ENCODE peak calls at places on chromosome 15, in six cellular contexts. K, Y, N, G, V and Q are unnamed samples.

GRCh38 chr15:81160312-81161214 is 26.5 kb downstream of the CFAP161 start:
- DNase-seq in K (no peak), N (no peak), Y (no peak), G (no peak), V (no peak), Q (peak)

GRCh38 chr15:63256433-63256884 is 20.9 kb upstream of the APH1B start:
- DNase-seq in K (no peak), V (no peak), N (no peak), G (no peak), Y (no peak), Q (no peak)

GRCh38 chr15:38853608-38854007 is 289.0 kb upstream of the RASGRP1 start:
- DNase-seq in G (peak), K (no peak), Y (no peak), N (peak), V (no peak), Q (no peak)

GRCh38 chr15:37045859-37046318 is 54.5 kb downstream of the MEIS2 start:
- DNase-seq in N (no peak), G (no peak), K (no peak), Y (no peak), V (no peak), Q (no peak)

GRCh38 chr15:62649793-62650420 is 392.6 kb upstream of the TPM1 start:
- DNase-seq in Y (no peak), K (no peak), G (no peak), N (no peak), V (no peak), Q (no peak)

GRCh38 chr15:61780278-61780677 is 280.0 kb downstream of the VPS13C start:
- DNase-seq in Y (no peak), N (no peak), G (no peak), K (no peak), V (no peak), Q (no peak)

GRCh38 chr15:37099321-37100108 is 834 bp downstream of the MEIS2 start:
- DNase-seq in Y (no peak), V (peak), G (no peak), N (no peak), K (no peak), Q (peak)

GRCh38 chr15:33994005-33994615 is 25.8 kb downstream of the CHRM5 start:
- DNase-seq in N (no peak), K (no peak), V (no peak), Y (no peak), G (peak), Q (no peak)

GRCh38 chr15:99909914-99910313 is 176.7 kb upstream of the LYSMD4 start:
- DNase-seq in G (no peak), K (no peak), V (no peak), Y (no peak), N (no peak), Q (no peak)

GRCh38 chr15:78207110-78207458 is 27.3 kb downstream of the ACSBG1 start:
- DNase-seq in G (no peak), K (no peak), N (no peak), V (no peak), Y (no peak), Q (no peak)

GRCh38 chr15:34297059-34297458 is 40.5 kb downstream of the SLC12A6 start:
- DNase-seq in Y (no peak), G (no peak), V (no peak), K (no peak), N (no peak), Q (no peak)

GRCh38 chr15:58369261-58369699 is 62.5 kb upstream of the LIPC start:
- DNase-seq in K (no peak), Y (no peak), V (no peak), N (peak), G (peak), Q (no peak)

GRCh38 chr15:77654975-77655374 is 22.3 kb upstream of the LINGO1 start:
- DNase-seq in Y (peak), V (no peak), N (no peak), G (peak), K (no peak), Q (no peak)

GRCh38 chr15:64619880-64620839 is 155.2 kb downstream of the RBPMS2 start:
- DNase-seq in K (no peak), Y (no peak), G (no peak), N (no peak), V (no peak), Q (no peak)

GRCh38 chr15:59249816-59250215 is 43.2 kb downstream of the LDHAL6B start:
- DNase-seq in K (no peak), G (no peak), V (no peak), N (no peak), Y (no peak), Q (no peak)

GRCh38 chr15:48392356-48392755 is 61.1 kb downstream of the DUT start:
- DNase-seq in V (peak), G (no peak), N (no peak), Y (no peak), K (no peak), Q (no peak)

GRCh38 chr15:25848769-25849430 is 14.2 kb downstream of the ATP10A start:
- DNase-seq in G (no peak), N (no peak), Y (no peak), V (no peak), K (no peak), Q (no peak)

GRCh38 chr15:26662226-26662750 is 110.6 kb downstream of the GABRB3 start:
- DNase-seq in K (no peak), N (no peak), Y (no peak), G (no peak), V (no peak), Q (no peak)

GRCh38 chr15:50140097-50140496 is 21.1 kb upstream of the ATP8B4 start:
- DNase-seq in N (no peak), K (no peak), G (no peak), V (no peak), Y (no peak), Q (no peak)

GRCh38 chr15:42151736-42152135 is 4.7 kb downstream of the PLA2G4F start:
- DNase-seq in K (peak), N (no peak), G (no peak), Y (no peak), V (no peak), Q (no peak)

GRCh38 chr15:35874260-35874905 is 328.4 kb upstream of the DPH6 start:
- DNase-seq in Y (no peak), V (no peak), N (no peak), G (no peak), K (no peak), Q (no peak)

GRCh38 chr15:95295905-95296618 is 1034.4 kb upstream of the NR2F2 start:
- DNase-seq in K (no peak), Y (no peak), G (no peak), N (no peak), V (no peak), Q (no peak)

GRCh38 chr15:60782316-60782715 is 303.4 kb upstream of the ICE2 start:
- DNase-seq in Y (no peak), G (no peak), N (no peak), K (no peak), V (no peak), Q (no peak)

GRCh38 chr15:79832358-79832757 is 64.5 kb downstream of the MTHFS start:
- DNase-seq in N (no peak), Y (no peak), V (no peak), G (no peak), K (no peak), Q (no peak)

GRCh38 chr15:33296856-33297255 is 13.9 kb upstream of the RYR3 start:
- DNase-seq in K (no peak), G (no peak), Y (no peak), N (no peak), V (no peak), Q (no peak)

GRCh38 chr15:70259640-70260066 is 161.9 kb upstream of the TLE3 start:
- DNase-seq in Y (no peak), G (peak), V (no peak), N (no peak), K (peak), Q (no peak)
- TF ChIP-seq CTCF in Y (no peak), G (peak), V (no peak), N (no peak), K (no peak), Q (no peak)

GRCh38 chr15:88477885-88478284 is 10.4 kb downstream of the MRPS11 start:
- DNase-seq in Y (no peak), K (no peak), G (no peak), V (no peak), N (no peak), Q (no peak)
- TF ChIP-seq CTCF in Y (no peak), K (no peak), G (no peak), V (no peak), N (no peak), Q (no peak)

GRCh38 chr15:90340345-90340744 is 11.7 kb upstream of the ZNF774 start:
- DNase-seq in N (no peak), V (no peak), K (no peak), Y (peak), G (no peak), Q (no peak)
- TF ChIP-seq CTCF in N (no peak), V (no peak), K (no peak), Y (no peak), G (no peak), Q (no peak)

GRCh38 chr15:57038496-57038895 is 120.1 kb downstream of the TCF12 start:
- DNase-seq in G (no peak), V (no peak), N (no peak), Y (no peak), K (no peak), Q (no peak)

GRCh38 chr15:57037548-57037947 is 119.1 kb downstream of the TCF12 start:
- DNase-seq in V (no peak), K (no peak), N (no peak), G (no peak), Y (no peak), Q (no peak)

GRCh38 chr15:57036352-57036751 is 117.9 kb downstream of the TCF12 start:
- DNase-seq in Y (no peak), N (no peak), K (no peak), G (no peak), V (no peak), Q (no peak)

GRCh38 chr15:57035664-57036063 is 117.2 kb downstream of the TCF12 start:
- DNase-seq in G (no peak), Y (no peak), K (no peak), N (no peak), V (no peak), Q (no peak)

DNA sequence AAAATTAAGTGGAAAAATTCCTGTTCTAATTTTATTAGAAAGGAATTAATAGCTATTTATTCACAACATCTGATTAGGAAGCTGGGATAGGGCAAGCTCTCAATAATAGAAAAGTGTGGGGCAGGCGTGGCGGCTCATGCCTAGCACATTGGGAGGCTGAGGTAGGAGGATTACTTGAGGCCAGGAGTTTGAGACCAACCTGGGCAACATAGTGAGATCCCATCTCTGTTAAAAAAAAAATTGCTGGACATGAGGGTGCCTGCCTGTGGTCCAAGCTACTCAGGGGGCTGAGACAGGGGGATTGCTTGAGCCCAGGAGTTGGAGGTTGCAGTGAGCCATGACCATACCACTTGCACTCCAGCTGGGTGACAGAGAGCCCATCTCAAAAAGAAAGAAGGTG is 119.6 kb downstream of the TCF12 start:
- DNase-seq in Y (no peak), G (no peak), N (no peak), V (no peak), K (no peak), Q (no peak)
- TF ChIP-seq CTCF in Y (no peak), G (no peak), N (no peak), V (no peak), K (no peak), Q (no peak)

GRCh38 chr15:52338891-52339290 is 43.3 kb upstream of the MYO5C start:
- DNase-seq in N (no peak), G (no peak), V (no peak), Y (no peak), K (no peak), Q (no peak)

GRCh38 chr15:52337198-52337853 is 41.7 kb upstream of the MYO5C start:
- DNase-seq in G (no peak), Y (no peak), V (no peak), N (no peak), K (no peak), Q (no peak)

GRCh38 chr15:52340093-52340492 is 44.5 kb upstream of the MYO5C start:
- DNase-seq in V (no peak), G (no peak), K (no peak), Y (no peak), N (no peak), Q (no peak)

GRCh38 chr15:52336530-52336929 is 40.9 kb upstream of the MYO5C start:
- DNase-seq in G (no peak), N (no peak), V (no peak), K (no peak), Y (no peak), Q (no peak)

GRCh38 chr15:52337961-52338535 is 42.4 kb upstream of the MYO5C start:
- DNase-seq in N (no peak), K (no peak), Y (no peak), V (no peak), G (peak), Q (no peak)
- TF ChIP-seq CTCF in N (no peak), K (no peak), Y (no peak), V (no peak), G (no peak), Q (no peak)

GRCh38 chr15:90818251-90819210 is 49.9 kb upstream of the FURIN start:
- DNase-seq in Y (no peak), N (no peak), V (no peak), G (peak), K (peak), Q (no peak)
- TF ChIP-seq CTCF in Y (no peak), N (peak), V (no peak), G (peak), K (no peak), Q (no peak)